ENCODE peak calls at places on chromosomes 12 and 14, in ten cellular contexts. One of them, this sample, is unnamed.

GRCh38 chr14:75979641-75980422 is 2.0 kb downstream of the TGFB3 start:
- DNase-seq in tibial nerve: no peak
- DNase-seq in cardiac fibroblast: no peak
- DNase-seq in cardiac muscle cell: no peak
- DNase-seq in mammary epithelial cell: no peak
- DNase-seq in retinal pigment epithelial cell: no peak
- DNase-seq in GM20000: no peak
- DNase-seq in WTC11: no peak
- DNase-seq in activated B cell treated with CpG ODN at 0.5 μM for 24 hours: no peak
- DNase-seq in choroid plexus epithelial cell: no peak
- DNase-seq in this sample: no peak

GRCh38 chr12:50074936-50075807 is 10.0 kb upstream of the SMARCD1 start:
- DNase-seq in tibial nerve: peak; percentile 66
- DNase-seq in cardiac fibroblast: peak; percentile 86
- DNase-seq in cardiac muscle cell: peak; percentile 91
- DNase-seq in mammary epithelial cell: peak; percentile 62
- DNase-seq in retinal pigment epithelial cell: peak; percentile 68
- DNase-seq in GM20000: peak; percentile 89
- DNase-seq in WTC11: peak; percentile 93
- DNase-seq in activated B cell treated with CpG ODN at 0.5 μM for 24 hours: peak; percentile 81
- DNase-seq in choroid plexus epithelial cell: peak; percentile 89
- DNase-seq in this sample: peak; percentile 85

GRCh38 chr14:79483472-79483871 is 727.8 kb downstream of the DIO2 start:
- DNase-seq in tibial nerve: no peak
- DNase-seq in cardiac fibroblast: peak; percentile 56
- DNase-seq in cardiac muscle cell: no peak
- DNase-seq in mammary epithelial cell: no peak
- DNase-seq in retinal pigment epithelial cell: no peak
- DNase-seq in GM20000: no peak
- DNase-seq in WTC11: no peak
- DNase-seq in activated B cell treated with CpG ODN at 0.5 μM for 24 hours: no peak
- DNase-seq in choroid plexus epithelial cell: peak; percentile 71
- DNase-seq in this sample: no peak

GRCh38 chr12:49744363-49744885 is 3.1 kb downstream of the TMBIM6 start:
- DNase-seq in tibial nerve: no peak
- DNase-seq in cardiac fibroblast: no peak
- DNase-seq in cardiac muscle cell: no peak
- DNase-seq in mammary epithelial cell: no peak
- DNase-seq in retinal pigment epithelial cell: no peak
- DNase-seq in GM20000: no peak
- DNase-seq in WTC11: no peak
- DNase-seq in activated B cell treated with CpG ODN at 0.5 μM for 24 hours: no peak
- DNase-seq in choroid plexus epithelial cell: no peak
- DNase-seq in this sample: no peak

GRCh38 chr14:24535737-24536136 is 27.7 kb upstream of the CMA1 start:
- DNase-seq in tibial nerve: no peak
- DNase-seq in cardiac fibroblast: no peak
- DNase-seq in cardiac muscle cell: no peak
- DNase-seq in mammary epithelial cell: peak; percentile 17
- DNase-seq in retinal pigment epithelial cell: no peak
- DNase-seq in GM20000: no peak
- DNase-seq in WTC11: no peak
- DNase-seq in activated B cell treated with CpG ODN at 0.5 μM for 24 hours: no peak
- DNase-seq in choroid plexus epithelial cell: no peak
- DNase-seq in this sample: no peak

GRCh38 chr12:53096089-53096741 is 1.3 kb upstream of the IGFBP6 start:
- DNase-seq in tibial nerve: peak; percentile 84
- DNase-seq in cardiac fibroblast: peak; percentile 93
- DNase-seq in cardiac muscle cell: no peak
- DNase-seq in mammary epithelial cell: peak; percentile 48
- DNase-seq in retinal pigment epithelial cell: no peak
- DNase-seq in GM20000: no peak
- DNase-seq in WTC11: peak; percentile 43
- DNase-seq in activated B cell treated with CpG ODN at 0.5 μM for 24 hours: no peak
- DNase-seq in choroid plexus epithelial cell: peak; percentile 25
- DNase-seq in this sample: peak; percentile 75

GRCh38 chr14:92473261-92473946 is 40.2 kb upstream of the RIN3 start:
- DNase-seq in tibial nerve: peak; percentile 74
- DNase-seq in cardiac fibroblast: peak; percentile 75
- DNase-seq in cardiac muscle cell: no peak
- DNase-seq in mammary epithelial cell: no peak
- DNase-seq in retinal pigment epithelial cell: no peak
- DNase-seq in GM20000: no peak
- DNase-seq in WTC11: no peak
- DNase-seq in activated B cell treated with CpG ODN at 0.5 μM for 24 hours: no peak
- DNase-seq in choroid plexus epithelial cell: peak; percentile 74
- DNase-seq in this sample: peak; percentile 70

GRCh38 chr12:91893476-91893875 is 252.2 kb downstream of the BTG1 start:
- DNase-seq in tibial nerve: no peak
- DNase-seq in cardiac fibroblast: no peak
- DNase-seq in cardiac muscle cell: no peak
- DNase-seq in mammary epithelial cell: no peak
- DNase-seq in retinal pigment epithelial cell: no peak
- DNase-seq in GM20000: no peak
- DNase-seq in WTC11: no peak
- DNase-seq in activated B cell treated with CpG ODN at 0.5 μM for 24 hours: no peak
- DNase-seq in choroid plexus epithelial cell: peak; percentile 13
- DNase-seq in this sample: peak; percentile 3

GRCh38 chr12:57093412-57094193 is 4.7 kb downstream of the NAB2 start:
- DNase-seq in tibial nerve: peak; percentile 72
- DNase-seq in cardiac fibroblast: peak; percentile 82
- DNase-seq in cardiac muscle cell: peak; percentile 70
- DNase-seq in mammary epithelial cell: peak; percentile 77
- DNase-seq in retinal pigment epithelial cell: no peak
- DNase-seq in GM20000: peak; percentile 88
- DNase-seq in WTC11: peak; percentile 88
- DNase-seq in activated B cell treated with CpG ODN at 0.5 μM for 24 hours: peak; percentile 49
- DNase-seq in choroid plexus epithelial cell: peak; percentile 90
- DNase-seq in this sample: peak; percentile 76

GRCh38 chr12:44117368-44117767 is 281.5 kb downstream of the TMEM117 start:
- DNase-seq in tibial nerve: no peak
- DNase-seq in cardiac fibroblast: no peak
- DNase-seq in cardiac muscle cell: no peak
- DNase-seq in mammary epithelial cell: peak; percentile 36
- DNase-seq in retinal pigment epithelial cell: no peak
- DNase-seq in GM20000: no peak
- DNase-seq in WTC11: no peak
- DNase-seq in activated B cell treated with CpG ODN at 0.5 μM for 24 hours: no peak
- DNase-seq in choroid plexus epithelial cell: no peak
- DNase-seq in this sample: no peak

GRCh38 chr14:24042733-24043132 is 9.1 kb upstream of the CARMIL3 start:
- DNase-seq in tibial nerve: no peak
- DNase-seq in cardiac fibroblast: no peak
- DNase-seq in cardiac muscle cell: no peak
- DNase-seq in mammary epithelial cell: no peak
- DNase-seq in retinal pigment epithelial cell: no peak
- DNase-seq in GM20000: no peak
- DNase-seq in WTC11: no peak
- DNase-seq in activated B cell treated with CpG ODN at 0.5 μM for 24 hours: no peak
- DNase-seq in choroid plexus epithelial cell: no peak
- DNase-seq in this sample: no peak

GRCh38 chr14:84080961-84081360 is 1449.0 kb upstream of the FLRT2 start:
- DNase-seq in tibial nerve: no peak
- DNase-seq in cardiac fibroblast: no peak
- DNase-seq in cardiac muscle cell: no peak
- DNase-seq in mammary epithelial cell: no peak
- DNase-seq in retinal pigment epithelial cell: no peak
- DNase-seq in GM20000: no peak
- DNase-seq in WTC11: no peak
- DNase-seq in activated B cell treated with CpG ODN at 0.5 μM for 24 hours: no peak
- DNase-seq in choroid plexus epithelial cell: no peak
- DNase-seq in this sample: no peak

GRCh38 chr12:114902665-114903393 is 218.9 kb upstream of the TBX3 start:
- DNase-seq in tibial nerve: no peak
- DNase-seq in cardiac fibroblast: peak; percentile 95
- DNase-seq in cardiac muscle cell: no peak
- DNase-seq in mammary epithelial cell: peak; percentile 17
- DNase-seq in retinal pigment epithelial cell: no peak
- DNase-seq in GM20000: no peak
- DNase-seq in WTC11: no peak
- DNase-seq in activated B cell treated with CpG ODN at 0.5 μM for 24 hours: no peak
- DNase-seq in choroid plexus epithelial cell: peak; percentile 68
- DNase-seq in this sample: no peak

GRCh38 chr12:41418586-41418985 is 230.5 kb downstream of the PDZRN4 start:
- DNase-seq in tibial nerve: no peak
- DNase-seq in cardiac fibroblast: no peak
- DNase-seq in cardiac muscle cell: no peak
- DNase-seq in mammary epithelial cell: no peak
- DNase-seq in retinal pigment epithelial cell: no peak
- DNase-seq in GM20000: no peak
- DNase-seq in WTC11: peak; percentile 10
- DNase-seq in activated B cell treated with CpG ODN at 0.5 μM for 24 hours: no peak
- DNase-seq in choroid plexus epithelial cell: no peak
- DNase-seq in this sample: no peak
- TF ChIP-seq CTCF in tibial nerve: no peak
- TF ChIP-seq CTCF in cardiac fibroblast: no peak
- TF ChIP-seq CTCF in cardiac muscle cell: no peak
- TF ChIP-seq CTCF in mammary epithelial cell: no peak
- TF ChIP-seq CTCF in retinal pigment epithelial cell: no peak
- TF ChIP-seq CTCF in GM20000: no peak
- TF ChIP-seq CTCF in WTC11: no peak
- TF ChIP-seq CTCF in activated B cell treated with CpG ODN at 0.5 μM for 24 hours: no peak
- TF ChIP-seq CTCF in choroid plexus epithelial cell: no peak
- TF ChIP-seq CTCF in this sample: no peak

DNA sequence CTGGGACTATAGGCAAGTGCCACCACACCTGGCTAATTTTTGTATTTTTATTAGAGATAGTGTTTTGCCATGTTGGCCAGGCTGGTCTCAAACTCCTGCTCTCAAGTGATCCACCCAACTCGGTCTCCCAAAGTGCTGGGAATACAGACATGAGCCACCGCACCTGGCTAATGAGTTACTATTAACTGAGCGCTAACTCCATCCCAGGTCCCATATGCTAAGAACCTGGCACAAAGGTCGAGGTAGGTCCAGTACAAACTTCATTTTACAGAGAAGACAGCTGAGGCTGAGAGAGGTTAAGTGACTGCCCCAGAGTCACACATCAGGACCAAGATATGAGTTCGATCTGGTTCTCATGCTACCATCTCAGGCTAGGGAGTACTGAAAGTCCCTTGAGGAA is 4.5 kb upstream of the PLA2G1B start:
- DNase-seq in tibial nerve: no peak
- DNase-seq in cardiac fibroblast: no peak
- DNase-seq in cardiac muscle cell: no peak
- DNase-seq in mammary epithelial cell: no peak
- DNase-seq in retinal pigment epithelial cell: no peak
- DNase-seq in GM20000: no peak
- DNase-seq in WTC11: no peak
- DNase-seq in activated B cell treated with CpG ODN at 0.5 μM for 24 hours: no peak
- DNase-seq in choroid plexus epithelial cell: no peak
- DNase-seq in this sample: no peak
- TF ChIP-seq CTCF in tibial nerve: no peak
- TF ChIP-seq CTCF in cardiac fibroblast: no peak
- TF ChIP-seq CTCF in cardiac muscle cell: no peak
- TF ChIP-seq CTCF in mammary epithelial cell: no peak
- TF ChIP-seq CTCF in retinal pigment epithelial cell: no peak
- TF ChIP-seq CTCF in GM20000: no peak
- TF ChIP-seq CTCF in WTC11: no peak
- TF ChIP-seq CTCF in activated B cell treated with CpG ODN at 0.5 μM for 24 hours: no peak
- TF ChIP-seq CTCF in choroid plexus epithelial cell: no peak
- TF ChIP-seq CTCF in this sample: no peak

GRCh38 chr14:89845346-89845745 is 109.2 kb downstream of the EFCAB11 start:
- DNase-seq in tibial nerve: no peak
- DNase-seq in cardiac fibroblast: peak; percentile 93
- DNase-seq in cardiac muscle cell: no peak
- DNase-seq in mammary epithelial cell: no peak
- DNase-seq in retinal pigment epithelial cell: peak; percentile 80
- DNase-seq in GM20000: no peak
- DNase-seq in WTC11: no peak
- DNase-seq in activated B cell treated with CpG ODN at 0.5 μM for 24 hours: no peak
- DNase-seq in choroid plexus epithelial cell: peak; percentile 84
- DNase-seq in this sample: peak; percentile 12

GRCh38 chr14:89844508-89844907 is 110.0 kb downstream of the EFCAB11 start:
- DNase-seq in tibial nerve: no peak
- DNase-seq in cardiac fibroblast: no peak
- DNase-seq in cardiac muscle cell: no peak
- DNase-seq in mammary epithelial cell: no peak
- DNase-seq in retinal pigment epithelial cell: no peak
- DNase-seq in GM20000: no peak
- DNase-seq in WTC11: no peak
- DNase-seq in activated B cell treated with CpG ODN at 0.5 μM for 24 hours: no peak
- DNase-seq in choroid plexus epithelial cell: no peak
- DNase-seq in this sample: peak; percentile 6

GRCh38 chr14:89849931-89850330 is 104.6 kb downstream of the EFCAB11 start:
- DNase-seq in tibial nerve: no peak
- DNase-seq in cardiac fibroblast: peak; percentile 61
- DNase-seq in cardiac muscle cell: no peak
- DNase-seq in mammary epithelial cell: no peak
- DNase-seq in retinal pigment epithelial cell: no peak
- DNase-seq in GM20000: no peak
- DNase-seq in WTC11: no peak
- DNase-seq in activated B cell treated with CpG ODN at 0.5 μM for 24 hours: no peak
- DNase-seq in choroid plexus epithelial cell: peak; percentile 86
- DNase-seq in this sample: no peak

GRCh38 chr14:89851031-89851430 is 103.5 kb downstream of the EFCAB11 start:
- DNase-seq in tibial nerve: no peak
- DNase-seq in cardiac fibroblast: no peak
- DNase-seq in cardiac muscle cell: no peak
- DNase-seq in mammary epithelial cell: no peak
- DNase-seq in retinal pigment epithelial cell: no peak
- DNase-seq in GM20000: no peak
- DNase-seq in WTC11: no peak
- DNase-seq in activated B cell treated with CpG ODN at 0.5 μM for 24 hours: no peak
- DNase-seq in choroid plexus epithelial cell: peak; percentile 46
- DNase-seq in this sample: no peak

GRCh38 chr14:89848165-89848564 is 106.4 kb downstream of the EFCAB11 start:
- DNase-seq in tibial nerve: no peak
- DNase-seq in cardiac fibroblast: peak; percentile 47
- DNase-seq in cardiac muscle cell: no peak
- DNase-seq in mammary epithelial cell: no peak
- DNase-seq in retinal pigment epithelial cell: no peak
- DNase-seq in GM20000: no peak
- DNase-seq in WTC11: no peak
- DNase-seq in activated B cell treated with CpG ODN at 0.5 μM for 24 hours: no peak
- DNase-seq in choroid plexus epithelial cell: peak; percentile 63
- DNase-seq in this sample: no peak
- TF ChIP-seq CTCF in tibial nerve: peak; percentile 37
- TF ChIP-seq CTCF in cardiac fibroblast: peak; percentile 56
- TF ChIP-seq CTCF in cardiac muscle cell: peak; percentile 48
- TF ChIP-seq CTCF in mammary epithelial cell: peak; percentile 25
- TF ChIP-seq CTCF in retinal pigment epithelial cell: peak; percentile 41
- TF ChIP-seq CTCF in GM20000: no peak
- TF ChIP-seq CTCF in WTC11: no peak
- TF ChIP-seq CTCF in activated B cell treated with CpG ODN at 0.5 μM for 24 hours: no peak
- TF ChIP-seq CTCF in choroid plexus epithelial cell: peak; percentile 72
- TF ChIP-seq CTCF in this sample: peak; percentile 12

DNA sequence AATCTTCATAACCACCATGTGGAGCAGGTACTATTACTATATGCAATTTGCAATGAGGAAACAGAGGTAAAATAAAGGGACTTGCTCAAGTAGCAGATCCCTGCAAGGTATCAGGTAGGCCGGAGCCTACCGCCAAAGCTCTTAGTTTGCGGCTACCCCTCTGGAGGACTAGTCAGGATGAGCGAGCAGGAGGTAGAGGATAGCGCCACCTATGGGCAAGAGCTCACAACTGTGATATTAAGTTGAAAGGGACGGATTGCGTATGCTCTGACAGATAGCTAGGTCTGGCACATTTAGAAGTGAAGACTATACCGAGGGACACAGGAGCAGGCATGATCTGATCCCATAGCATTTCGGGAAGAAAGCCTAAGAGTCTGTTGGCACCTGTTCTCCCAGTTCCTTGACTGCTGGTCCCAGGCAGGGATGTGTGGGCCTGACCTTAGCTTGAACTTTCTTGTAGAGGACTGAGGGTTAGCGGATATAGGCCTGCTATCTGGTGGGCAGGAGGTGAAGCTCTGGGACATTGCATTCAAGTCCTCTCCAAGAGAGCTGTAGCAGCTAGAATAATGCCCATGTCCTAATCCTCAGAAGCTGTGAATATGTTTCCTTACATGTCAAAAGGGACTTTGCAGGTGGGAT is 48.0 kb downstream of the SLC17A8 start:
- DNase-seq in tibial nerve: no peak
- DNase-seq in cardiac fibroblast: peak; percentile 56
- DNase-seq in cardiac muscle cell: peak; percentile 81
- DNase-seq in mammary epithelial cell: peak; percentile 10
- DNase-seq in retinal pigment epithelial cell: no peak
- DNase-seq in GM20000: peak; percentile 20
- DNase-seq in WTC11: peak; percentile 87
- DNase-seq in activated B cell treated with CpG ODN at 0.5 μM for 24 hours: no peak
- DNase-seq in choroid plexus epithelial cell: peak; percentile 46
- DNase-seq in this sample: peak; percentile 53
- TF ChIP-seq CTCF in tibial nerve: no peak
- TF ChIP-seq CTCF in cardiac fibroblast: peak; percentile 56
- TF ChIP-seq CTCF in cardiac muscle cell: peak; percentile 51
- TF ChIP-seq CTCF in mammary epithelial cell: peak; percentile 33
- TF ChIP-seq CTCF in retinal pigment epithelial cell: peak; percentile 56
- TF ChIP-seq CTCF in GM20000: peak; percentile 64
- TF ChIP-seq CTCF in WTC11: peak; percentile 77
- TF ChIP-seq CTCF in activated B cell treated with CpG ODN at 0.5 μM for 24 hours: no peak
- TF ChIP-seq CTCF in choroid plexus epithelial cell: peak; percentile 57
- TF ChIP-seq CTCF in this sample: peak; percentile 35